ENCODE peak calls at places on chromosomes 13 and 19, in five cellular contexts. N, S, I, T and U are unnamed samples.

GRCh38 chr19:45101796-45102195 is 8.8 kb downstream of the PPP1R37 start:
- DNase-seq in S (no peak), I (no peak), N (no peak), T (no peak), U (no peak)

GRCh38 chr13:112730157-112730671 is 40.4 kb downstream of the ATP11A start:
- DNase-seq in T (no peak), N (peak), S (peak), I (no peak), U (no peak)

GRCh38 chr19:3670796-3671679 is 29.2 kb downstream of the PIP5K1C start:
- DNase-seq in S (peak), I (no peak), T (peak), N (peak), U (peak)

GRCh38 chr13:111460548-111461444 is 140.4 kb downstream of the TEX29 start:
- DNase-seq in T (no peak), S (no peak), I (no peak), N (peak), U (no peak)

GRCh38 chr13:28429685-28430290 is 65.1 kb downstream of the FLT1 start:
- DNase-seq in S (no peak), I (no peak), N (no peak), T (no peak), U (no peak)

GRCh38 chr13:32904271-32904670 is 112.0 kb upstream of the KL start:
- DNase-seq in I (no peak), T (no peak), N (no peak), S (no peak), U (no peak)

GRCh38 chr19:4744451-4745170 is 21.0 kb upstream of the DPP9 start:
- DNase-seq in N (peak), T (no peak), S (peak), I (no peak), U (no peak)

GRCh38 chr19:16801599-16801998 is 27.6 kb upstream of the SIN3B start:
- DNase-seq in S (no peak), T (no peak), N (no peak), I (no peak), U (no peak)

GRCh38 chr13:23321534-23322241 is 111.8 kb downstream of the SACS start:
- DNase-seq in I (peak), S (peak), N (no peak), T (no peak), U (peak)